ENCODE peak calls at places on chromosomes 13 and 19, in seven cellular contexts. W, U, N, M, C, R and Q are unnamed samples.
A peak's percentile ranks its signal among the peaks of the same experiment; 100 is the strongest.

GRCh38 chr13:27125357-27126282 is 46.0 kb downstream of the USP12 start:
- DNase-seq in R (no peak), W (no peak), N (no peak), U (no peak), M (no peak), C (no peak), Q (no peak)

GRCh38 chr19:10092648-10093294 is 6.7 kb downstream of the SHFL start:
- DNase-seq in C (no peak), R (no peak), W (no peak), M (no peak), U (no peak), N (no peak), Q (no peak)

GRCh38 chr19:3131168-3131567 is 4.7 kb upstream of the GNA15 start:
- DNase-seq in W (no peak), U (no peak), R (no peak), C (no peak), N (no peak), M (no peak), Q (no peak)

GRCh38 chr13:44668707-44669106 is 92.6 kb upstream of the TSC22D1 start:
- DNase-seq in W (no peak), U (no peak), C (no peak), N (no peak), R (no peak), M (peak; percentile 50), Q (no peak)

GRCh38 chr19:13298565-13299481 is 148.6 kb downstream of the IER2 start:
- DNase-seq in R (no peak), N (no peak), M (no peak), U (no peak), W (no peak), C (no peak), Q (no peak)

GRCh38 chr13:47117268-47117667 is 220.4 kb upstream of the HTR2A start:
- DNase-seq in W (no peak), N (no peak), C (no peak), M (peak; percentile 85), U (no peak), R (peak; percentile 24), Q (no peak)

GRCh38 chr13:29925457-29925856 is 75.0 kb upstream of the UBL3 start:
- DNase-seq in N (peak; percentile 90), C (no peak), U (peak; percentile 81), M (peak; percentile 61), R (no peak), W (no peak), Q (peak; percentile 45)

GRCh38 chr13:74077375-74077774 is 56.8 kb downstream of the KLF12 start:
- DNase-seq in W (no peak), N (no peak), R (no peak), M (no peak), U (no peak), C (no peak), Q (no peak)

GRCh38 chr13:35879111-35879510 is 252.1 kb downstream of the DCLK1 start:
- DNase-seq in W (no peak), R (no peak), M (no peak), C (no peak), U (no peak), N (no peak), Q (no peak)

GRCh38 chr13:113545455-113545930 is 39.1 kb upstream of the TFDP1 start:
- DNase-seq in W (no peak), R (no peak), C (no peak), M (peak; percentile 29), N (no peak), U (peak; percentile 45), Q (no peak)

GRCh38 chr19:4909172-4909896 is at the start of gene UHRF1:
- DNase-seq in R (no peak), N (no peak), W (peak; percentile 89), M (peak; percentile 32), C (peak; percentile 82), U (no peak), Q (no peak)

GRCh38 chr13:110272227-110272626 is 34.7 kb downstream of the COL4A1 start:
- DNase-seq in M (no peak), C (no peak), R (no peak), N (no peak), W (no peak), U (no peak), Q (no peak)

GRCh38 chr13:107138468-107138867 is 570.5 kb upstream of the ARGLU1 start:
- DNase-seq in N (no peak), W (no peak), M (no peak), R (no peak), C (no peak), U (no peak), Q (no peak)

GRCh38 chr19:57437931-57438330 is 2.8 kb downstream of the ZNF749 start:
- DNase-seq in R (no peak), C (no peak), M (no peak), W (no peak), N (no peak), U (no peak), Q (no peak)

GRCh38 chr19:38308006-38308766 is 4.1 kb downstream of the C19orf33 start:
- DNase-seq in U (no peak), M (no peak), W (no peak), C (no peak), N (no peak), R (no peak), Q (no peak)

GRCh38 chr19:5624154-5624663 is 1.3 kb downstream of the SAFB start:
- DNase-seq in C (peak; percentile 5), M (peak; percentile 40), W (no peak), R (no peak), U (peak; percentile 60), N (no peak), Q (no peak)

GRCh38 chr19:48671456-48671995 is 1.3 kb downstream of the NTN5 start:
- DNase-seq in W (no peak), N (no peak), U (no peak), R (no peak), M (no peak), C (no peak), Q (no peak)

GRCh38 chr19:18972301-18972831 is 31.3 kb upstream of the HOMER3 start:
- DNase-seq in W (no peak), U (no peak), M (no peak), R (no peak), N (no peak), C (no peak), Q (no peak)

GRCh38 chr19:29504454-29504853 is 21.3 kb upstream of the VSTM2B start:
- DNase-seq in W (no peak), R (no peak), N (no peak), U (peak; percentile 16), M (no peak), C (no peak), Q (no peak)

GRCh38 chr19:3431760-3432397 is 48.4 kb downstream of the SMIM24 start:
- DNase-seq in M (no peak), R (no peak), N (no peak), U (no peak), C (no peak), W (no peak), Q (no peak)

GRCh38 chr19:28542394-28543243 is 670.3 kb downstream of the UQCRFS1 start:
- DNase-seq in R (no peak), N (no peak), M (no peak), U (no peak), W (peak; percentile 9), C (no peak), Q (no peak)

GRCh38 chr19:13143135-13143534 is 7.0 kb downstream of the STX10 start:
- DNase-seq in W (no peak), U (no peak), C (no peak), R (no peak), N (no peak), M (peak; percentile 88), Q (no peak)

GRCh38 chr13:58397596-58398387 is 766.2 kb downstream of the PCDH17 start:
- DNase-seq in R (no peak), U (no peak), M (no peak), C (no peak), W (no peak), N (no peak), Q (no peak)

GRCh38 chr19:55467236-55468053 is 2.9 kb upstream of the C19orf85 start:
- DNase-seq in U (peak; percentile 79), M (no peak), C (peak; percentile 61), N (no peak), R (no peak), W (peak; percentile 88), Q (no peak)

GRCh38 chr13:99892189-99892588 is 79.4 kb downstream of the ZIC5 start:
- DNase-seq in C (no peak), W (no peak), R (no peak), N (no peak), M (no peak), U (no peak), Q (peak; percentile 45)

GRCh38 chr13:52838433-52839107 is 9.9 kb downstream of the PCDH8 start:
- DNase-seq in M (no peak), W (no peak), U (no peak), R (no peak), C (no peak), N (no peak), Q (no peak)

GRCh38 chr13:29884671-29885424 is 34.4 kb upstream of the UBL3 start:
- DNase-seq in N (no peak), R (no peak), W (no peak), C (no peak), U (no peak), M (peak; percentile 53), Q (no peak)

GRCh38 chr13:32940601-32941000 is 75.6 kb upstream of the KL start:
- DNase-seq in N (no peak), U (no peak), C (no peak), W (no peak), M (peak; percentile 70), R (peak; percentile 6), Q (no peak)

GRCh38 chr19:18649371-18650047 is 12.7 kb downstream of the KLHL26 start:
- DNase-seq in C (no peak), R (no peak), N (no peak), U (peak; percentile 70), W (peak; percentile 67), M (peak; percentile 76), Q (no peak)

GRCh38 chr13:97223711-97224461 is 1.8 kb downstream of the MBNL2 start:
- DNase-seq in C (no peak), M (peak; percentile 96), U (no peak), N (no peak), R (peak; percentile 83), W (no peak), Q (peak; percentile 64)

GRCh38 chr13:21243045-21243842 is 66.8 kb downstream of the MRPL57 start:
- DNase-seq in M (no peak), W (no peak), U (no peak), N (no peak), R (no peak), C (no peak), Q (no peak)

GRCh38 chr13:21657538-21657937 is 13.3 kb upstream of the FGF9 start:
- DNase-seq in R (peak; percentile 50), M (peak; percentile 56), W (no peak), C (no peak), N (no peak), U (no peak), Q (no peak)

GRCh38 chr13:106534844-106535551 is 464 bp downstream of the EFNB2 start:
- DNase-seq in M (peak; percentile 47), R (no peak), C (peak; percentile 6), U (peak; percentile 53), N (no peak), W (peak; percentile 67), Q (no peak)

GRCh38 chr19:7288131-7288530 is 6.1 kb downstream of the INSR start:
- DNase-seq in N (no peak), M (no peak), U (no peak), C (no peak), R (no peak), W (no peak), Q (no peak)